ENCODE peak calls at places on chromosomes 5 and 9, in four cellular contexts. One of them, this sample, is unnamed.

GRCh38 chr5:90612930-90613329 is 54.3 kb downstream of the ADGRV1 start:
- DNase-seq in type B pancreatic cell: no peak
- DNase-seq in dorsolateral prefrontal cortex: no peak
- DNase-seq in NCI-H345: no peak
- DNase-seq in this sample: no peak

GRCh38 chr5:59095480-59095879 is 512.6 kb downstream of the RAB3C start:
- DNase-seq in type B pancreatic cell: no peak
- DNase-seq in NCI-H345: no peak
- DNase-seq in dorsolateral prefrontal cortex: no peak
- DNase-seq in this sample: no peak

GRCh38 chr5:133400831-133401351 is 211.4 kb downstream of the FSTL4 start:
- DNase-seq in NCI-H345: no peak
- DNase-seq in type B pancreatic cell: peak; percentile 61
- DNase-seq in dorsolateral prefrontal cortex: no peak
- DNase-seq in this sample: no peak

GRCh38 chr9:13568851-13569618 is 289.5 kb upstream of the MPDZ start:
- DNase-seq in NCI-H345: peak; percentile 89
- DNase-seq in dorsolateral prefrontal cortex: peak; percentile 48
- DNase-seq in type B pancreatic cell: no peak
- DNase-seq in this sample: no peak

GRCh38 chr9:111944467-111944866 is 47.9 kb downstream of the UGCG start:
- DNase-seq in dorsolateral prefrontal cortex: no peak
- DNase-seq in type B pancreatic cell: no peak
- DNase-seq in NCI-H345: no peak
- DNase-seq in this sample: no peak

GRCh38 chr5:23994581-23995370 is 487.4 kb downstream of the PRDM9 start:
- DNase-seq in type B pancreatic cell: no peak
- DNase-seq in NCI-H345: no peak
- DNase-seq in dorsolateral prefrontal cortex: no peak
- DNase-seq in this sample: no peak

GRCh38 chr5:135457424-135458071 is 5.4 kb upstream of the TIFAB start:
- DNase-seq in NCI-H345: peak; percentile 73
- DNase-seq in type B pancreatic cell: no peak
- DNase-seq in dorsolateral prefrontal cortex: no peak
- DNase-seq in this sample: peak; percentile 64

GRCh38 chr5:75524071-75524470 is 12.4 kb downstream of the POLK start:
- DNase-seq in NCI-H345: no peak
- DNase-seq in dorsolateral prefrontal cortex: no peak
- DNase-seq in type B pancreatic cell: no peak
- DNase-seq in this sample: no peak

GRCh38 chr5:80762573-80762972 is 107.8 kb upstream of the DHFR start:
- DNase-seq in type B pancreatic cell: no peak
- DNase-seq in dorsolateral prefrontal cortex: no peak
- DNase-seq in NCI-H345: no peak
- DNase-seq in this sample: no peak

GRCh38 chr9:103287361-103287760 is 292.2 kb downstream of the CYLC2 start:
- DNase-seq in dorsolateral prefrontal cortex: no peak
- DNase-seq in type B pancreatic cell: no peak
- DNase-seq in NCI-H345: no peak
- DNase-seq in this sample: no peak

This sample was measured in NCI-H1436.